ENCODE peak calls at places on chromosome 11, in nine cellular contexts. T, D, M, H, X, L, K, P and Z are unnamed samples.

GRCh38 chr11:68998390-68998911 is 14.6 kb downstream of the MRGPRF start:
- DNase-seq in P (peak), K (no peak), T (no peak), D (peak), M (peak), H (no peak), L (no peak), X (no peak), Z (peak)

GRCh38 chr11:106133529-106133928 is 56.1 kb downstream of the AASDHPPT start:
- DNase-seq in H (peak), T (no peak), M (peak), K (no peak), P (no peak), X (no peak), D (peak), L (no peak), Z (no peak)

GRCh38 chr11:3353066-3353465 is 25.9 kb downstream of the ZNF195 start:
- DNase-seq in M (no peak), D (no peak), L (no peak), H (no peak), K (no peak), P (no peak), X (no peak), T (no peak), Z (no peak)

GRCh38 chr11:12164061-12165014 is 53.9 kb downstream of the MICAL2 start:
- DNase-seq in M (peak), H (peak), D (peak), L (no peak), X (peak), P (peak), K (no peak), T (no peak), Z (peak)

GRCh38 chr11:8754241-8754640 is 71.6 kb downstream of the RPL27A start:
- DNase-seq in T (no peak), D (no peak), H (peak), M (peak), L (no peak), P (no peak), K (no peak), X (no peak), Z (peak)

GRCh38 chr11:126308271-126308671 is 4.4 kb downstream of the DCPS start:
- DNase-seq in P (no peak), M (no peak), X (no peak), T (no peak), H (no peak), D (no peak), K (no peak), L (no peak), Z (no peak)

GRCh38 chr11:48052183-48053040 is 72.1 kb downstream of the PTPRJ start:
- DNase-seq in H (peak), P (peak), X (peak), L (no peak), D (peak), M (peak), K (no peak), T (peak), Z (peak)

GRCh38 chr11:41461057-41461681 is 1.7 kb upstream of the LRRC4C start:
- DNase-seq in D (peak), T (peak), P (no peak), H (peak), M (peak), K (no peak), L (no peak), X (no peak), Z (peak)

GRCh38 chr11:35178862-35179261 is 39.9 kb downstream of the CD44 start:
- DNase-seq in L (no peak), T (no peak), H (peak), P (peak), X (no peak), K (no peak), D (no peak), M (no peak), Z (no peak)

GRCh38 chr11:68297052-68297378 is 15.4 kb upstream of the LRP5 start:
- DNase-seq in L (no peak), X (no peak), T (no peak), K (no peak), M (no peak), D (no peak), P (no peak), H (no peak), Z (no peak)

GRCh38 chr11:59418151-59418550 is 8.1 kb downstream of the OR5A2 start:
- DNase-seq in K (no peak), X (no peak), H (no peak), L (no peak), M (no peak), D (no peak), P (no peak), T (no peak), Z (no peak)

GRCh38 chr11:10529279-10529678 is 11.7 kb downstream of the RNF141 start:
- DNase-seq in T (no peak), L (no peak), M (no peak), H (no peak), X (no peak), P (peak), K (no peak), D (peak), Z (no peak)

GRCh38 chr11:50078001-50078400 is 45.3 kb downstream of the OR4C45 start:
- DNase-seq in T (no peak), K (no peak), P (no peak), X (no peak), H (no peak), M (no peak), D (no peak), L (no peak), Z (no peak)

GRCh38 chr11:100009728-100010127 is 677.4 kb upstream of the ARHGAP42 start:
- DNase-seq in D (no peak), H (no peak), T (no peak), P (no peak), X (no peak), L (no peak), M (no peak), K (no peak), Z (no peak)

GRCh38 chr11:131418214-131418613 is 47.8 kb downstream of the NTM start:
- DNase-seq in D (no peak), P (no peak), H (no peak), L (no peak), M (no peak), T (no peak), X (no peak), K (no peak), Z (no peak)

GRCh38 chr11:78800089-78800690 is 225.5 kb upstream of the NARS2 start:
- DNase-seq in T (peak), D (no peak), L (no peak), M (no peak), P (no peak), H (no peak), X (no peak), K (no peak), Z (no peak)

GRCh38 chr11:26783997-26784396 is 62.1 kb upstream of the SLC5A12 start:
- DNase-seq in M (no peak), T (no peak), P (no peak), H (no peak), X (no peak), D (no peak), L (no peak), K (no peak), Z (no peak)

GRCh38 chr11:36376888-36377758 is 81.0 kb downstream of the PRR5L start:
- DNase-seq in X (peak), M (peak), T (peak), D (peak), K (peak), L (peak), H (peak), P (peak), Z (peak)

GRCh38 chr11:73077454-73077853 is 64.7 kb downstream of the FCHSD2 start:
- DNase-seq in M (no peak), K (no peak), H (no peak), T (no peak), D (no peak), L (no peak), P (peak), X (no peak), Z (no peak)
- H3K4me3 ChIP-seq in M (no peak), K (no peak), H (no peak), T (no peak), D (no peak), L (no peak), P (no peak), X (no peak), Z (no peak)

GRCh38 chr11:114586797-114587196 is 8.8 kb downstream of the NXPE4 start:
- DNase-seq in M (peak), T (no peak), L (no peak), D (no peak), H (no peak), X (peak), P (peak), K (no peak), Z (peak)
- TF ChIP-seq CTCF in M (peak), T (no peak), L (no peak), D (no peak), H (no peak), X (peak), P (peak), K (no peak), Z (peak)

GRCh38 chr11:20364412-20364792 is 888 bp downstream of the HTATIP2 start:
- DNase-seq in X (no peak), H (no peak), D (no peak), L (no peak), M (peak), T (no peak), K (peak), P (no peak), Z (no peak)
- H3K4me3 ChIP-seq in X (peak), H (peak), D (peak), L (peak), M (peak), T (peak), K (peak), P (peak), Z (peak)

GRCh38 chr11:60765355-60765754 is 8.7 kb downstream of the MS4A15 start:
- DNase-seq in D (no peak), M (no peak), K (no peak), T (no peak), H (peak), L (no peak), X (no peak), P (no peak), Z (no peak)

GRCh38 chr11:60764879-60765278 is 8.2 kb downstream of the MS4A15 start:
- DNase-seq in D (no peak), H (no peak), M (no peak), K (no peak), L (no peak), T (no peak), P (no peak), X (no peak), Z (no peak)

GRCh38 chr11:60763692-60764369 is 7.2 kb downstream of the MS4A15 start:
- DNase-seq in M (no peak), H (no peak), D (no peak), P (no peak), T (no peak), L (no peak), X (no peak), K (no peak), Z (no peak)

GRCh38 chr11:60761436-60762190 is 4.9 kb downstream of the MS4A15 start:
- DNase-seq in D (no peak), H (no peak), X (no peak), T (no peak), P (no peak), L (no peak), M (no peak), K (no peak), Z (no peak)

GRCh38 chr11:60762851-60763691 is 6.4 kb downstream of the MS4A15 start:
- DNase-seq in K (no peak), D (no peak), L (no peak), X (no peak), P (no peak), T (peak), M (no peak), H (peak), Z (no peak)
- TF ChIP-seq CTCF in K (peak), D (peak), L (no peak), X (peak), P (peak), T (peak), M (no peak), H (peak), Z (peak)

GRCh38 chr11:70225629-70226582 is 22.8 kb downstream of the FADD start:
- DNase-seq in L (no peak), T (no peak), K (no peak), P (no peak), M (peak), H (no peak), X (no peak), D (no peak), Z (peak)

GRCh38 chr11:70220136-70220535 is 17.0 kb downstream of the FADD start:
- DNase-seq in P (no peak), K (no peak), D (no peak), L (no peak), X (no peak), T (no peak), H (no peak), M (no peak), Z (no peak)

DNA sequence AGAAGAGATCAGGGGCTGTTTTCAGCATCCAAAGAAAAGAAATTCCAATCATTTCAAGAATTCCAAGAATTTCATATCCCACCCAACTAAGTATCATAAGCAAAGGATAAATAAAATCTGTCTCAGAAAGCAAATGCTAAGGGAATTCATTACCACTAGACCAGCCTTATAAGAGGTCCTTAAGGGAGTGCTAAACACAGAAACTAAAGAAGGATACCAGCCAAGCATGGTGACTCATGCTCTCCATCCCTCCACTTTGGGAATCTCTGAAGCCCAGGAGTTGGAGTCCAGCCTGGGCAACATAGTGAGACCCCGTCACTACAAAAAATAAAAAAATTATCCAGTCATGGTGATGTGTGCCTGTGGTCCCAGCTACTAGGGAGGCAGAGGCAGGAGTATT is 17.8 kb downstream of the FADD start:
- DNase-seq in P (peak), M (peak), X (no peak), L (no peak), D (no peak), T (no peak), K (no peak), H (no peak), Z (peak)
- H3K4me3 ChIP-seq in P (no peak), M (no peak), X (no peak), L (no peak), D (no peak), T (no peak), K (no peak), H (no peak), Z (no peak)

GRCh38 chr11:45180888-45181594 is 34.6 kb downstream of the PRDM11 start:
- DNase-seq in T (peak), H (peak), K (peak), M (peak), L (peak), P (peak), X (peak), D (peak), Z (peak)

GRCh38 chr11:45180158-45180887 is 33.9 kb downstream of the PRDM11 start:
- DNase-seq in T (peak), K (peak), M (peak), P (no peak), D (peak), X (peak), H (peak), L (peak), Z (no peak)

GRCh38 chr11:45178223-45178622 is 31.8 kb downstream of the PRDM11 start:
- DNase-seq in M (no peak), H (no peak), X (no peak), D (no peak), K (no peak), T (no peak), P (no peak), L (no peak), Z (no peak)

GRCh38 chr11:45179686-45180085 is 33.2 kb downstream of the PRDM11 start:
- DNase-seq in M (no peak), H (no peak), L (no peak), T (no peak), P (no peak), X (no peak), K (no peak), D (no peak), Z (no peak)

GRCh38 chr11:45178890-45179663 is 32.6 kb downstream of the PRDM11 start:
- DNase-seq in P (peak), T (no peak), H (peak), M (peak), K (no peak), D (peak), L (no peak), X (no peak), Z (peak)
- TF ChIP-seq CTCF in P (no peak), T (no peak), H (no peak), M (no peak), K (no peak), D (no peak), L (no peak), X (no peak), Z (no peak)

GRCh38 chr11:114111369-114112042 is 52.0 kb downstream of the ZBTB16 start:
- DNase-seq in T (no peak), X (no peak), M (peak), K (no peak), D (peak), L (no peak), H (no peak), P (no peak), Z (peak)
- H3K4me3 ChIP-seq in T (no peak), X (no peak), M (peak), K (no peak), D (peak), L (no peak), H (no peak), P (no peak), Z (peak)

GRCh38 chr11:15213471-15214231 is 98.9 kb downstream of the INSC start:
- DNase-seq in K (no peak), X (no peak), P (no peak), H (peak), T (no peak), D (no peak), L (no peak), M (no peak), Z (no peak)

GRCh38 chr11:15212876-15213275 is 98.2 kb downstream of the INSC start:
- DNase-seq in H (peak), P (no peak), M (peak), X (no peak), K (no peak), L (no peak), D (no peak), T (no peak), Z (peak)

GRCh38 chr11:15216678-15217077 is 102.0 kb downstream of the INSC start:
- DNase-seq in M (no peak), K (no peak), X (peak), D (no peak), H (peak), T (no peak), L (no peak), P (no peak), Z (no peak)
- TF ChIP-seq CTCF in M (peak), K (peak), X (peak), D (no peak), H (peak), T (peak), L (no peak), P (peak), Z (peak)

DNA sequence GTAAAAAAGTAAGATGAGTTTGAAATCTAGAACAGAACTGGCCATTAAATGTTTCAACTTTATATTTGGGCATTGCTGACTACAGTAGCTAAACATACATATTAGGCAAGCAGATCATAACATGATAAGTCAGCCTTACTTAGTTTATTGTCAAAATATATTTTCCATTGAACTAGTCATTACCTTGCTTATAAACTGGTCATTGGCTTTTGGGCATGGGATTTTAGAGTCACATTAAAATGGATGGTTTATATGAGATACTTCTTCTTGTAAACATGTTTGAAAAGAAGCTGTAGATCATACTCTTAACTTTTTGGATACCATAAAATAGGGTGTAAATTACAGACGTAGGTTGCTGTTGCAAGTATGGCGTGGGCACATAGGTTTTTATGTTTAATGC is 2.7 kb downstream of the HIPK3 start:
- DNase-seq in K (no peak), L (no peak), M (no peak), T (no peak), H (no peak), P (peak), D (peak), X (no peak), Z (no peak)
- H3K4me3 ChIP-seq in K (peak), L (peak), M (peak), T (no peak), H (peak), P (peak), D (peak), X (peak), Z (peak)

GRCh38 chr11:64777449-64778222 is 706 bp downstream of the SF1 start:
- DNase-seq in T (peak), D (peak), H (peak), K (peak), M (peak), X (peak), L (peak), P (peak), Z (peak)

GRCh38 chr11:64776875-64777274 is 1.5 kb downstream of the SF1 start:
- DNase-seq in T (no peak), M (no peak), K (no peak), X (no peak), D (no peak), L (no peak), P (no peak), H (no peak), Z (no peak)

GRCh38 chr11:64778223-64778472 is 194 bp downstream of the SF1 start:
- DNase-seq in D (no peak), M (no peak), L (no peak), T (no peak), P (no peak), X (no peak), H (no peak), K (no peak), Z (no peak)

GRCh38 chr11:64776425-64776824 is 1.9 kb downstream of the SF1 start:
- DNase-seq in M (no peak), X (no peak), D (no peak), H (no peak), L (no peak), P (no peak), T (no peak), K (no peak), Z (no peak)

GRCh38 chr11:64778473-64779298 is at the start of gene SF1:
- DNase-seq in L (peak), M (peak), X (peak), D (peak), T (peak), K (peak), H (peak), P (peak), Z (peak)
- TF ChIP-seq CTCF in L (peak), M (no peak), X (peak), D (no peak), T (peak), K (no peak), H (peak), P (peak), Z (no peak)